ENCODE peak calls at places on chromosomes 3 and 15, in five cellular contexts. W is mucosa of descending colon, X is GM12865, O is HFFc6, H is MM.1S. F is an unnamed sample.

GRCh38 chr15:30865257-30865656 is 38.5 kb upstream of the FAN1 start:
- DNase-seq in W (no peak), O (no peak), H (no peak), X (no peak), F (no peak)

GRCh38 chr3:27680517-27681246 is 41.4 kb downstream of the EOMES start:
- DNase-seq in H (no peak), O (no peak), W (no peak), X (no peak), F (no peak)

GRCh38 chr15:79212589-79213139 is 69.9 kb upstream of the ANKRD34C start:
- DNase-seq in W (no peak), H (no peak), O (no peak), X (no peak), F (no peak)

GRCh38 chr15:85745525-85745924 is 49.2 kb downstream of the KLHL25 start:
- DNase-seq in H (no peak), W (no peak), X (no peak), O (no peak), F (no peak)

GRCh38 chr15:91468861-91469260 is 368.8 kb downstream of the SV2B start:
- DNase-seq in W (no peak), X (no peak), O (no peak), H (no peak), F (no peak)

GRCh38 chr15:88258021-88258641 is 1.6 kb upstream of the NTRK3 start:
- DNase-seq in H (peak), O (no peak), X (no peak), W (no peak), F (no peak)

GRCh38 chr15:44435893-44436667 is 8.7 kb downstream of the CTDSPL2 start:
- DNase-seq in H (no peak), X (no peak), W (no peak), O (peak), F (no peak)

GRCh38 chr3:185744997-185745843 is 79.6 kb downstream of the IGF2BP2 start:
- DNase-seq in W (no peak), H (no peak), X (peak), O (peak), F (peak)

GRCh38 chr3:52318186-52318793 is 2.2 kb downstream of the DNAH1 start:
- DNase-seq in H (no peak), W (no peak), X (no peak), O (no peak), F (no peak)

GRCh38 chr15:70342554-70343548 is 245.1 kb upstream of the TLE3 start:
- DNase-seq in W (no peak), H (no peak), X (no peak), O (no peak), F (no peak)

GRCh38 chr3:5616873-5617272 is 429.4 kb downstream of the EDEM1 start:
- DNase-seq in W (no peak), O (no peak), H (no peak), X (peak), F (no peak)

GRCh38 chr3:2765002-2765579 is 345.1 kb downstream of the IL5RA start:
- DNase-seq in W (no peak), O (no peak), H (peak), X (peak), F (peak)

GRCh38 chr3:71005797-71006321 is 577.7 kb downstream of the FOXP1 start:
- DNase-seq in O (no peak), H (no peak), W (no peak), X (no peak), F (no peak)

GRCh38 chr3:71008350-71008923 is 575.1 kb downstream of the FOXP1 start:
- DNase-seq in W (no peak), X (no peak), O (no peak), H (no peak), F (no peak)

GRCh38 chr3:71011565-71012287 is 571.8 kb downstream of the FOXP1 start:
- DNase-seq in O (no peak), H (peak), W (no peak), X (peak), F (no peak)

GRCh38 chr3:71010731-71011455 is 572.6 kb downstream of the FOXP1 start:
- DNase-seq in X (peak), W (no peak), O (no peak), H (peak), F (peak)

GRCh38 chr3:71006810-71007785 is 576.4 kb downstream of the FOXP1 start:
- DNase-seq in H (peak), O (no peak), X (peak), W (no peak), F (peak)
- TF ChIP-seq CTCF in H (peak), O (peak), X (peak), W (peak), F (no peak)

GRCh38 chr3:40181182-40181581 is 128.3 kb upstream of the EIF1B start:
- DNase-seq in W (no peak), O (no peak), H (no peak), X (no peak), F (no peak)
- TF ChIP-seq CTCF in W (no peak), O (peak), H (no peak), X (peak), F (no peak)

GRCh38 chr3:136819784-136820640 is 1.1 kb downstream of the SLC35G2 start:
- DNase-seq in O (peak), X (peak), W (peak), H (no peak), F (no peak)

GRCh38 chr3:136818191-136818850 is 605 bp upstream of the SLC35G2 start:
- DNase-seq in O (peak), W (no peak), X (no peak), H (no peak), F (peak)

GRCh38 chr3:136817448-136817847 is 1.5 kb upstream of the SLC35G2 start:
- DNase-seq in W (no peak), O (peak), H (no peak), X (no peak), F (no peak)

DNA sequence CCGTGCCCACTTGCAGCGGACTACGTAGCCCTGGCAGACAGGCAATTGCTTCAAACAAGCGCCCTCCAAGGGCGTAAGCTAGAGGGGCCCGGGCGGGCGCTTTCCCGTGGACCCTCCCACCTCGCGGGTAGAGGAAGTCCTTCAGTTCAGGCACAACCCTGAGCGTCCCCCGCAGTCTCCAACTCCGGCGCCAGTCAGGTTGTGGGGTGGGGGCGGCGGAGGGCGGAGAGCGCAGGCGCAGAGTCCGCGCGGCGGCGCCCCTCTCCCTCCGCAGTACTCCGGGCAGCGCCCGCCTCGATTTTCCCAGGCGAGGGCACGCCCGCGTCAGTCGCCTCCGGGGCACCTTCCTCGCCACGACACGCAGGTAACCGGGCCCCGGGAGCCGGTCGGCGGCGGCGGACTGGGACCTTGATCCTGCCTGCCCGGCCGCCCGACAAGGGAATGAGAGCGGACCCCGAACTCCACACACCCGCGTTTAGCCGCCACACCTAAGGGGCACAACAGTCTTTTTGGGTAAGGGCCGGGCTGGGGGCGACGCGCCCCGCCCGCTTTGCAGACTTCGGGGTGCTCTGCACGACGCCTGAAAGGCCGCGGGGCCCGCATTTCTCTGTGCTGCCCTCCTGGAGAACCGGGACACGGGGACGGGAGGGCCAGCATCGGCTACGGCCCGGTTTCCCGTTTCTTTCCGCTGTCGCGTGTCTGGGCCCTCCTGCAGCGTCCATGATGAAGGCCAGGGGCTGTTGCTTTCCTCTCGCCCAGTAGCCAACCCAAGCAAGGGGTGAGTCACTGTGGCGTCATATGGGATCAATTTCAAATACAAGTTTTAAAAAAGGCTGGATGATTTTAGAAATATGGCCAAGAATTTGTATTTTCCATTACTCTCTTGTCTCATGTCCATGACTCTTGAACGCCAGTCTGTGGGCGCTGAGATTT is at the start of gene SLC35G2:
- DNase-seq in W (peak), X (peak), O (peak), H (no peak), F (peak)
- TF ChIP-seq CTCF in W (no peak), X (no peak), O (peak), H (no peak), F (no peak)

GRCh38 chr3:16533928-16534913 is 20.7 kb upstream of the RFTN1 start:
- DNase-seq in O (no peak), H (no peak), W (no peak), X (no peak), F (no peak)

GRCh38 chr3:16524196-16524595 is 10.7 kb upstream of the RFTN1 start:
- DNase-seq in W (no peak), O (no peak), H (no peak), X (no peak), F (no peak)

GRCh38 chr3:16528581-16528993 is 15.1 kb upstream of the RFTN1 start:
- DNase-seq in X (no peak), W (no peak), O (no peak), H (no peak), F (no peak)

GRCh38 chr3:16528111-16528510 is 14.6 kb upstream of the RFTN1 start:
- DNase-seq in O (no peak), H (no peak), W (no peak), X (no peak), F (no peak)

DNA sequence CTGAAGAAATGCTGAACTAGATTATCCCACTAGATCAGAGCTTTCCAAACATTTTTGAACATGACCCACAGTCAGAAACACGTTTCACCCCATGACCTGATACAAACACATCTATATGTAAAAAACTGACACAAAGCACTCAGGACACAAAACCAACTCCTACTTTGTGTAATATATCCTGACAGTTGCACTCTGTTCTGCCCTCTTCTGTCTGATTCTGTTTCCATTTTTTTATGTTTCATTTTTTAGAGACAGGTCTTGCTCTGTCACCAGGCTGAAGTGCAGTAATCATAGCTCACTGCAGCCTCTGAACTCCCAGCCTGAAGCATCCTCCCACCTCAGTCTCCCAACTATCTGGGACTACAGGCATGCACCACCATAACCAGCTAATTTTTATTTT is 15.8 kb upstream of the RFTN1 start:
- DNase-seq in W (no peak), O (no peak), H (no peak), X (no peak), F (no peak)
- TF ChIP-seq CTCF in W (no peak), O (peak), H (no peak), X (no peak), F (no peak)

DNA sequence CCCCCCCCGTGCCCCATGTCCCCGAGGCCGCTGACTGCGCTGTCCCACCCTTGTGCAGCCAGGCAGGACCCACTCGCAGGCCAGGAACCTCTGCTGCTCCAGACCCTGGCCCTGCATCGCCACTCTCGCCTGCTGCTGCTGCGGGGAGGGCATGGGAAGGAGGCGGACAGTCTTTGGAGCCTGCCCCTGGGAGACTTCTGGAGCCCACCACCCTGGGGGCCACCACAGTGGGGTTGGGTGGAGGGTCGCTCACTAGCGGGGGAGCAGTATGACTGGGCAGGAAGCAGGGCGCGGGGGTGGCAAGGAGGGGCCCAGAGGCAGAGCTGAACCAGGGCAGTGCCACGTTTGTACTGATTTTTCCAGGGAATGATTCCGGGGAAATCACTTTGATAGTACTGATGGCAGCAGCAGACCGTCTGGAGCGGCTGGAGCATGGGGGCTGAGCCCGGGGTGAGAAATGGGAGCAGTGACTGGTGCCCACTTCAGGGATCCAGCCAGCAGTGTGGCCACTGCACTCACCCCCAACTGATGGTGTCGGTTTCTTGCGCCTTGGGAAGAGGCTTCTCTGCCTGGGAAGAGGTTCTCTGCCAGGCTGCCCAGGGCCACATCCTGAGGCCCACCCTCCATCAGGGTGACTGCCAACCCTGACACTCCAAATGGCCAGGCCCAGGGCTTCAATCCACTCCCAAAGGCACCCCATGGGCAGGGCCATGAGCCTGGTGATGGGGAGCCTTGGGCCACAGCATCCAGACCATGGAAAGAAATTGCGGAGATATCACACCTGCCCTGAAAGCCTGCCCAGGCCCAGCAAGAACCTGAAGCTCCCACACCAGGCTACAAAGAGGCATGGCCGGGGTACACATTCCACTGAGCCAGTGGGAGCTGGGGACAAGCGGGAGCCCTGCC is 53.7 kb downstream of the LSAMP start:
- DNase-seq in H (no peak), W (no peak), O (no peak), X (no peak), F (no peak)
- TF ChIP-seq CTCF in H (no peak), W (no peak), O (no peak), X (no peak), F (no peak)

GRCh38 chr3:50517721-50518206 is 14.3 kb upstream of the CACNA2D2 start:
- DNase-seq in O (no peak), W (no peak), H (no peak), X (no peak), F (no peak)
- TF ChIP-seq CTCF in O (no peak), W (no peak), H (no peak), X (no peak), F (no peak)

GRCh38 chr3:137787520-137787919 is 23.4 kb downstream of the SOX14 start:
- DNase-seq in X (no peak), O (no peak), H (no peak), W (no peak), F (no peak)

GRCh38 chr3:137796993-137797392 is 32.9 kb downstream of the SOX14 start:
- DNase-seq in X (peak), O (no peak), H (peak), W (no peak), F (no peak)

DNA sequence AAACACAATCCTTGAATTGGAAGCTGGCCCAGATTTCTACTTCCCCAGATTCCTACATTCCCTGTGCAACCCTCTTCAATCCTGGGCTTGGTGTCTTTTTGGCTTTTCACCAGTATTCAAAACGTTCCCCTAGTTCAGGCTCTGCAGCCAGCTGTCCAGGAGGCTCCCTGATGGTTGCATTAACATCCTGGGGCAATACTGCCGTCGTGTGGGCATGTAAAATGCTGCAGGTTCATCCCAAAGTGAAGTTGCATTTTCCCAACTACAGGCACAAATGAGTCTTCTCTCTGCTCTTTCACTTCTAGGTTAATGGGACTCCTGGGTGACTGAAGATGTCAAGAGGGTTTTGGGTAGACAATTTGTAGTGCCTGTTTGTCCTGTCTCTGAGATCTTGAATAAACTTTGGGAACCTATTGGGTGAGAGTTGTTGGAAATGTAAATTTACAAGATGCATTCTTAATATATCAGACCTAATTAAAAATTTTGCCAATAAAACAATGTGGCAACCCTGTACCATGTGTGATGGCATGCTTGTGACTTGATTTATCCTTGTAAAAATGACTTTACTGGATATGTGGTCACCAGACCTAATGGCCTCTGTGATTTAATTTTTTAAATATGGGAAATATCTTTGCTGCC is 28.6 kb downstream of the SOX14 start:
- DNase-seq in H (peak), O (peak), W (peak), X (peak), F (peak)
- TF ChIP-seq CTCF in H (peak), O (peak), W (no peak), X (peak), F (peak)